ENCODE peak calls at places on chromosomes 6 and 20, in ten cellular contexts. O is CD8-positive, alpha-beta T cell; I is PC-3; K is BE2C; W is heart left ventricle; L is tibial artery; B is sigmoid colon; Z is left ventricle myocardium inferior; Y is tibial nerve; T is GM23248. U is an unnamed sample.

GRCh38 chr20:44851545-44851944 is 34.0 kb upstream of the YWHAB start:
- DNase-seq in O (no peak), I (no peak), K (no peak), W (no peak), L (no peak), B (no peak), Z (no peak), Y (no peak), T (no peak), U (no peak)

GRCh38 chr20:24830649-24831048 is 118.4 kb upstream of the CST7 start:
- DNase-seq in O (no peak), I (no peak), K (no peak), W (no peak), L (no peak), B (peak; percentile 19), Z (no peak), Y (no peak), T (no peak), U (no peak)

GRCh38 chr20:37194616-37195015 is 15.3 kb upstream of the MROH8 start:
- DNase-seq in O (no peak), I (no peak), K (peak; percentile 26), W (no peak), L (no peak), B (no peak), Z (no peak), Y (no peak), T (no peak), U (no peak)

GRCh38 chr6:100892693-100893092 is 11.6 kb upstream of the ASCC3 start:
- DNase-seq in O (no peak), I (no peak), K (peak; percentile 18), W (no peak), L (no peak), B (no peak), Z (no peak), Y (no peak), T (no peak), U (no peak)

GRCh38 chr6:816510-817084 is 123.7 kb upstream of the EXOC2 start:
- DNase-seq in O (no peak), I (no peak), K (no peak), W (no peak), L (no peak), B (no peak), Z (no peak), Y (no peak), T (no peak), U (no peak)

GRCh38 chr6:1535295-1535694 is 74.4 kb upstream of the FOXC1 start:
- DNase-seq in O (peak; percentile 49), I (peak; percentile 77), K (no peak), W (no peak), L (no peak), B (no peak), Z (no peak), Y (no peak), T (peak; percentile 17), U (no peak)

GRCh38 chr6:80520195-80520594 is 413.7 kb downstream of the BCKDHB start:
- DNase-seq in O (no peak), I (peak; percentile 56), K (no peak), W (no peak), L (no peak), B (no peak), Z (no peak), Y (no peak), T (peak; percentile 61), U (no peak)

GRCh38 chr20:62878244-62879030 is 16.8 kb upstream of the TCFL5 start:
- DNase-seq in O (no peak), I (no peak), K (no peak), W (no peak), L (no peak), B (no peak), Z (no peak), Y (no peak), T (no peak), U (no peak)

GRCh38 chr20:50237349-50237748 is 46.7 kb downstream of the CEBPB start:
- DNase-seq in O (no peak), I (peak; percentile 73), K (no peak), W (no peak), L (no peak), B (no peak), Z (no peak), Y (no peak), T (no peak), U (no peak)

GRCh38 chr6:139131736-139132285 is 3.1 kb upstream of the HECA start:
- DNase-seq in O (no peak), I (no peak), K (no peak), W (no peak), L (no peak), B (no peak), Z (no peak), Y (no peak), T (no peak), U (no peak)
- H3K4me1 ChIP-seq in O (peaks cover 41% of the 10 kb centered on the region), I (no peaks in the 10 kb centered on the region), K (no peaks in the 10 kb centered on the region), W (no peaks in the 10 kb centered on the region), L (peaks cover 20% of the 10 kb centered on the region), B (peaks cover 13% of the 10 kb centered on the region), Z (peaks cover 28% of the 10 kb centered on the region), Y (peaks cover 6% of the 10 kb centered on the region), T (peaks cover 5% of the 10 kb centered on the region), U (peaks cover 2% of the 10 kb centered on the region)

GRCh38 chr6:32445321-32445854 is 5.7 kb downstream of the HLA-DRA start:
- DNase-seq in O (no peak), I (no peak), K (no peak), W (no peak), L (no peak), B (no peak), Z (no peak), Y (no peak), T (no peak), U (no peak)

GRCh38 chr6:32439708-32440214 is at the start of gene HLA-DRA:
- DNase-seq in O (no peak), I (peak; percentile 79), K (no peak), W (no peak), L (no peak), B (no peak), Z (no peak), Y (no peak), T (peak; percentile 57), U (peak; percentile 39)

GRCh38 chr6:32442243-32442667 is 2.6 kb downstream of the HLA-DRA start:
- DNase-seq in O (no peak), I (no peak), K (no peak), W (no peak), L (no peak), B (no peak), Z (no peak), Y (no peak), T (no peak), U (no peak)

GRCh38 chr6:32444433-32444832 is 4.7 kb downstream of the HLA-DRA start:
- DNase-seq in O (no peak), I (no peak), K (no peak), W (no peak), L (no peak), B (no peak), Z (no peak), Y (no peak), T (no peak), U (no peak)

GRCh38 chr6:32442977-32443552 is 3.4 kb downstream of the HLA-DRA start:
- DNase-seq in O (no peak), I (no peak), K (no peak), W (no peak), L (no peak), B (no peak), Z (no peak), Y (no peak), T (no peak), U (no peak)
- H3K4me3 ChIP-seq in O (no peak overlapping the region), I (no peak overlapping the region), K (no peak overlapping the region), W (no peak overlapping the region), L (no peak overlapping the region), B (no peak overlapping the region), Z (no peak overlapping the region), Y (no peak overlapping the region), T (no peak overlapping the region), U (no peak overlapping the region)

GRCh38 chr6:111411046-111411445 is 72.0 kb downstream of the REV3L start:
- DNase-seq in O (no peak), I (no peak), K (no peak), W (no peak), L (no peak), B (no peak), Z (no peak), Y (no peak), T (no peak), U (no peak)

GRCh38 chr6:111406200-111406711 is 76.8 kb downstream of the REV3L start:
- DNase-seq in O (no peak), I (no peak), K (no peak), W (no peak), L (no peak), B (no peak), Z (no peak), Y (no peak), T (no peak), U (no peak)

GRCh38 chr6:111410371-111410770 is 72.6 kb downstream of the REV3L start:
- DNase-seq in O (no peak), I (no peak), K (no peak), W (no peak), L (no peak), B (no peak), Z (no peak), Y (no peak), T (no peak), U (no peak)

GRCh38 chr6:111409430-111409829 is 73.6 kb downstream of the REV3L start:
- DNase-seq in O (no peak), I (no peak), K (no peak), W (no peak), L (no peak), B (no peak), Z (no peak), Y (no peak), T (no peak), U (no peak)

DNA sequence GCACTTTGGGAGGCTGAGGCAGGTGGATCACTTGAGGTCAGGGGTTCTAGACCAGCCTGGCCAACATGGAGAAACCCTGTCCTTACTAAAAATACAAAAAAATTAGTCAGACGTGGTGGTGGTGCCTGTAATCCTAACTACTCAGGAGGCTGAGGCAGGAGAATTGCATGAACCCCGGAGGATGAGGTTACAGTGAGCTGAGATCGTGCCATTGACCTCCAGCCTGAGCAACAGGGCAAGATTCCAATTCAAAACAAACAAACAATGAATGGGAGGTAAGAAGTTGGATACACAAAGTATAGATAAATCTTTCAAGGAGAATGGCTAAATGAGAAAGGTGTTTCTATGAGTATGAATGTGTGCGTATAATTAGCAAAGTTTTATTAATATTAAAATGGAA is 75.3 kb downstream of the REV3L start:
- DNase-seq in O (no peak), I (no peak), K (no peak), W (no peak), L (no peak), B (no peak), Z (no peak), Y (no peak), T (no peak), U (no peak)
- H3K4me1 ChIP-seq in O (no peaks in the 10 kb centered on the region), I (no peaks in the 10 kb centered on the region), K (no peaks in the 10 kb centered on the region), W (no peaks in the 10 kb centered on the region), L (no peaks in the 10 kb centered on the region), B (peaks cover 4% of the 10 kb centered on the region), Z (no peaks in the 10 kb centered on the region), Y (no peaks in the 10 kb centered on the region), T (no peaks in the 10 kb centered on the region), U (peaks cover 5% of the 10 kb centered on the region)

DNA sequence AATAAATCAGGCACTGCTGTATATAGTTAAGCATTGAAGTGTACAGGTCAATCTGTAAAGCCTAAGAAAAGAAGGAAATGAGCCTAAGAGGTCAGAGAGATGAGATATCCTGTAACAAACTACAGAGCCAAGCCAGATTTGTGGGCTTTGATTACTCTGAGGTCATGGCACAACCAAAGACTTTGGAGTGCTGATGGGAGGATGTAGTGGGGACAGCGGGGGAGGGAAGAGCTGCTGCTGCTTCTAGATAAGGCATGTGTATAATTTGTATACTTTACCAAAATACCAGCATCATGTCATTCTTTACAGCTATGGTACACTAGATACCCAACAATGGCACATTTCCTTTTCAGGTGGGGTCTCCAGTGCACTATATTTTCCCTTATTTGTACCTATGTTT is 102.5 kb downstream of the OGFRL1 start:
- DNase-seq in O (no peak), I (no peak), K (no peak), W (no peak), L (no peak), B (no peak), Z (no peak), Y (no peak), T (no peak), U (no peak)
- H3K4me3 ChIP-seq in O (no peak overlapping the region), I (no peak overlapping the region), K (no peak overlapping the region), W (no peak overlapping the region), L (no peak overlapping the region), B (no peak overlapping the region), Z (no peak overlapping the region), Y (no peak overlapping the region), T (no peak overlapping the region), U (no peak overlapping the region)